ENCODE peak calls at places on chromosomes 6 and 20, in six cellular contexts. S, M, F, H, Z and I are unnamed samples.

GRCh38 chr6:67880939-67881705 is 754.0 kb upstream of the ADGRB3 start:
- DNase-seq in M (no peak), S (no peak), H (no peak), F (no peak), Z (no peak), I (no peak)

GRCh38 chr6:163092846-163093245 is 321.7 kb upstream of the QKI start:
- DNase-seq in Z (no peak), M (no peak), F (no peak), S (no peak), H (no peak), I (no peak)

GRCh38 chr6:42637681-42638080 is 73.9 kb downstream of the UBR2 start:
- DNase-seq in H (no peak), F (no peak), M (no peak), S (no peak), Z (no peak), I (no peak)

GRCh38 chr6:41476407-41476806 is 69.8 kb upstream of the FOXP4 start:
- DNase-seq in F (no peak), Z (no peak), S (no peak), M (no peak), H (no peak), I (no peak)

GRCh38 chr6:71254323-71254722 is 34.3 kb upstream of the OGFRL1 start:
- DNase-seq in H (no peak), S (peak), Z (no peak), F (no peak), M (no peak), I (no peak)

GRCh38 chr6:52524921-52525320 is 51.9 kb downstream of the TRAM2 start:
- DNase-seq in Z (no peak), F (no peak), H (no peak), S (no peak), M (no peak), I (peak)

GRCh38 chr20:34122274-34122980 is 10.4 kb upstream of the EIF2S2 start:
- DNase-seq in F (no peak), H (no peak), S (no peak), Z (no peak), M (no peak), I (no peak)

GRCh38 chr6:149691201-149691600 is 26.7 kb downstream of the LATS1 start:
- DNase-seq in S (no peak), F (no peak), Z (no peak), H (no peak), M (no peak), I (no peak)

GRCh38 chr6:132084811-132085509 is 133.8 kb upstream of the CCN2 start:
- DNase-seq in M (peak), Z (no peak), F (no peak), S (no peak), H (no peak), I (no peak)

GRCh38 chr6:157461000-157461915 is 80.3 kb downstream of the ZDHHC14 start:
- DNase-seq in M (peak), H (no peak), Z (no peak), S (no peak), F (no peak), I (no peak)

GRCh38 chr20:40265872-40266533 is 423.0 kb downstream of the MAFB start:
- DNase-seq in F (peak), Z (peak), H (no peak), M (peak), S (peak), I (no peak)

GRCh38 chr6:38498085-38498484 is 141.6 kb downstream of the BTBD9 start:
- DNase-seq in H (no peak), Z (no peak), M (no peak), S (no peak), F (no peak), I (no peak)

GRCh38 chr6:150599199-150600002 is at the start of gene PLEKHG1:
- DNase-seq in F (peak), H (no peak), Z (peak), S (peak), M (peak), I (no peak)

GRCh38 chr6:21769405-21769851 is 175.9 kb downstream of the SOX4 start:
- DNase-seq in H (no peak), Z (peak), M (peak), S (peak), F (no peak), I (no peak)

GRCh38 chr6:74853991-74854390 is 351.9 kb downstream of the COL12A1 start:
- DNase-seq in H (no peak), Z (no peak), S (no peak), M (no peak), F (no peak), I (no peak)

GRCh38 chr6:151452750-151453427 is 963 bp upstream of the RMND1 start:
- DNase-seq in M (peak), Z (peak), F (no peak), H (no peak), S (peak), I (no peak)

GRCh38 chr6:2733324-2733723 is 17.4 kb downstream of the MYLK4 start:
- DNase-seq in S (peak), M (peak), Z (peak), F (no peak), H (no peak), I (no peak)

GRCh38 chr20:32333988-32334885 is 23.9 kb upstream of the ASXL1 start:
- DNase-seq in Z (peak), H (no peak), F (no peak), S (peak), M (peak), I (no peak)

GRCh38 chr6:126118934-126119333 is 132.6 kb downstream of the TRMT11 start:
- DNase-seq in S (no peak), F (no peak), H (no peak), M (no peak), Z (no peak), I (no peak)

GRCh38 chr20:48075591-48076174 is 290.4 kb upstream of the SULF2 start:
- DNase-seq in F (no peak), H (no peak), S (no peak), M (no peak), Z (no peak), I (no peak)

GRCh38 chr6:65638047-65638831 is 68.8 kb downstream of the EYS start:
- DNase-seq in Z (no peak), F (peak), S (no peak), H (no peak), M (no peak), I (no peak)

GRCh38 chr6:111563581-111563980 is 42.1 kb downstream of the TRAF3IP2 start:
- DNase-seq in F (no peak), Z (no peak), S (no peak), H (no peak), M (no peak), I (no peak)

GRCh38 chr6:137487947-137488735 is 6.1 kb downstream of the OLIG3 start:
- DNase-seq in M (no peak), Z (no peak), F (no peak), H (no peak), S (no peak), I (no peak)

GRCh38 chr6:129766959-129767728 is 57.2 kb upstream of the ARHGAP18 start:
- DNase-seq in H (no peak), M (peak), S (peak), F (peak), Z (no peak), I (no peak)

GRCh38 chr20:14259691-14260090 is 77.7 kb downstream of the FLRT3 start:
- DNase-seq in F (no peak), Z (no peak), M (no peak), H (no peak), S (no peak), I (no peak)

GRCh38 chr6:166275714-166276166 is 32.5 kb downstream of the PRR18 start:
- DNase-seq in H (peak), M (peak), Z (peak), F (peak), S (peak), I (peak)
- TF ChIP-seq CTCF in H (peak), M (peak), Z (peak), F (peak), S (peak), I (peak)

GRCh38 chr6:158717341-158718328 is 67.8 kb downstream of the SYTL3 start:
- DNase-seq in H (no peak), S (no peak), M (no peak), F (no peak), Z (no peak), I (no peak)

GRCh38 chr6:158715330-158716311 is 65.8 kb downstream of the SYTL3 start:
- DNase-seq in S (no peak), F (no peak), Z (peak), H (no peak), M (no peak), I (no peak)

GRCh38 chr6:158713469-158713868 is 63.6 kb downstream of the SYTL3 start:
- DNase-seq in F (no peak), M (no peak), S (no peak), H (no peak), Z (no peak), I (no peak)

GRCh38 chr6:158722176-158722729 is 72.4 kb downstream of the SYTL3 start:
- DNase-seq in H (no peak), F (no peak), S (no peak), Z (no peak), M (no peak), I (no peak)

GRCh38 chr6:158718431-158719126 is 68.7 kb downstream of the SYTL3 start:
- DNase-seq in F (peak), M (peak), H (no peak), S (no peak), Z (no peak), I (no peak)
- TF ChIP-seq CTCF in F (peak), M (peak), H (no peak), S (peak), Z (peak), I (peak)

GRCh38 chr6:118881440-118882313 is 12.3 kb upstream of the ASF1A start:
- DNase-seq in H (no peak), S (no peak), Z (no peak), F (no peak), M (no peak), I (no peak)
- TF ChIP-seq CTCF in H (no peak), S (no peak), Z (no peak), F (no peak), M (no peak), I (no peak)

GRCh38 chr6:169409742-169410312 is 156.2 kb upstream of the THBS2 start:
- DNase-seq in Z (no peak), M (peak), S (no peak), H (no peak), F (no peak), I (no peak)
- TF ChIP-seq CTCF in Z (no peak), M (peak), S (no peak), H (no peak), F (no peak), I (no peak)

GRCh38 chr6:152594726-152595125 is 42.4 kb downstream of the SYNE1 start:
- DNase-seq in F (no peak), Z (no peak), H (no peak), M (no peak), S (no peak), I (no peak)

GRCh38 chr6:152598858-152599537 is 38.2 kb downstream of the SYNE1 start:
- DNase-seq in M (peak), H (no peak), F (no peak), Z (no peak), S (peak), I (no peak)

GRCh38 chr6:152596706-152597105 is 40.5 kb downstream of the SYNE1 start:
- DNase-seq in H (no peak), M (no peak), S (no peak), Z (no peak), F (no peak), I (no peak)

GRCh38 chr6:152598421-152598820 is 38.7 kb downstream of the SYNE1 start:
- DNase-seq in M (no peak), Z (no peak), H (no peak), S (no peak), F (no peak), I (no peak)

DNA sequence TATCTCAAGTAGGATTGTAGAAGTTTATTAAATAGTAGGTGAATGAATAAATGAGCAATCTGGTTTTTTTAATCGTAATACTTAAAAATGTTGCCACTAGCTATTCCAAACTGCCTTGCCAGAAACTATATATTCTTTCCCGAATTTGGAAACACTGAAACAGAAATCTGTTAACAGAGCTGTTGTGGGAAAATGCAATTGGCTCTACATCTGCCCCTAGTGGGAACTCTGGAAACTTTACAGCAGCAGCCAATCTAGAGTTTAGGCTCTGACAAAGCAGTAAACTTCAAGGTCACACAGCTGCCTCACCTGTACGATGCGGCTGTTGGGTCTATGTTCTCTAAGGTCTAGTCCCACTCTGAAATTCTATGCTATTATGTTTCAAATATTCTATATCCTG is 41.7 kb downstream of the SYNE1 start:
- DNase-seq in S (no peak), H (no peak), Z (no peak), M (peak), F (no peak), I (no peak)
- TF ChIP-seq CTCF in S (peak), H (no peak), Z (no peak), M (peak), F (peak), I (peak)

DNA sequence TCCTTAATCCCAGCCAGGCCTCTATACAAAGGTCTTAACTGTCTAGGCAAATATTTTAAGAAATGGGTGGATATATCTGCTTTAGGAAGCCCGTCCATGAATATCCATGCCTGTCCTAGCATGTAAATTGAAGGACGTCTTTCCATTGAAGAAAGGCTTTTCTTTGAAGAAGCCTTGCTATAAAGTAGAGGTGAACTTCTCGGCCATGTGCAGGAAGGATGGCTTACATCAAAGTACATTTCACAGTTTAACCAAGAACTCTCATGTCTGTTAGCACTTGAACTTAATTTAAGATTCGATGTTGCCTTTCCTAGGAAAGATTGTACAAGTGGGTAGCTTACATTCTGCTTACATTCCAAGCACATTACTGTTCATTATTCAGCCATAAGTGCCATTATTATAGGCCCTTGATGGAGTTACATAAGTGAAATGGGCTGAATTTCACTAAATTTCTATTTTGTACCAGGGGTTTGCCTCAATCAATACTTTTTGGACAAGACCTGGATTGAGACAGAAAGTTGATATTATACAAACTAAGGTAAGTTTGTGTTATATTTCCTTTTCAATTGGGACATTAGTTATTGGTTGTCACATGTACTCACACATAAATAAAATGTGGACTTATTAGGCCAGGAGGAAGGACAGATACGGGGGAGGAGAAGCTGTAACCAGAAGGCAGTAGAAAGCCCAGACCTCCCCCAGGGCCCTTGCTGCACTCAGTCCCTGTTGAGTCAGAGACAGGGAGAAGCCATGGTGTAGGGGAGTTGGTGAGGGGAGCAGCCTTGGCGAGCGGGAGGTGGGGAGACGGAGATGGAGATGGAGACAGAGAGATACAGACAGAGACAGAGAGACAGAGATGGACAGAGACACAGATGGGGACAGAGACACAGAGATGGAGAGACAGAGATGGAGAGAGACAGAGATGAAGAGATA is 263.5 kb downstream of the DLL1 start:
- DNase-seq in F (no peak), S (no peak), H (no peak), Z (no peak), M (no peak), I (no peak)
- TF ChIP-seq CTCF in F (no peak), S (no peak), H (no peak), Z (no peak), M (no peak), I (no peak)

DNA sequence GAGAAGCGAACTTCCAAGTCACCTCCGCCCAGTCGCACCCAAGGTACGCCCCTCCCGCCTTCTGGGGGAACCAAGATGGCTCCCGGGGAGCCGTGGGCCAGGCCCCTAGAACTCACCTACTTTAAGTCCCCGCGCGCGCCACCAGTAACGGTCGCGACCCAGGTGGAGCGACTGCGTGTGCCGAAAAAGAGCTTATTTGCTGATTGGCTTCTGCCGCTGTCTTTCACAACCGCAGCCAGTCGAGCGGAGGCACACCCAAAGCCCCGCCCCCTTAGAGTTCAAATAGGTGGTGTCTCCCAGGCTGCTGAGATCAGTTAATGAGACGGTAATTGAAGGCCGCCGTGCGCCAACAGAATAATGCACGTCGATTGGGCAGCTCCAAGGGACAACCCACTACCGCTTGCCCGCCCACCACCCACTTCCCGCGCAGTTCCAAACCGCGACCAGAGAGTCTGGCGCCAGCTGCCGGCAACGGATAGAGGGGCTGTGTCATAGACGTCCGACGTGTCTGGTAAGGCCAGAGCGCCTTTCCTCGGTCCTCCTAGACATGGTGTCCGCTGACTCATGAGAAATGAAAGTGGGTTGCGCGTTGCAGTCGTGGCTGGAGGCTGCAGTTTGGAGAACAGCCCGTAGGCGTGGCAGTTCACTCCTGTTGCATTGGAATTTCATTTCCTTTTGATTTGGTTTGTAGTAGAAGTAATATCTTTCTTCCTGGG is at the start of gene MDC1:
- DNase-seq in Z (peak), F (peak), S (peak), M (peak), H (peak), I (peak)
- TF ChIP-seq CTCF in Z (peak), F (peak), S (peak), M (peak), H (no peak), I (no peak)

GRCh38 chr20:45229264-45230056 is 8.3 kb downstream of the SEMG2 start:
- DNase-seq in F (no peak), Z (peak), S (no peak), H (no peak), M (peak), I (no peak)
- TF ChIP-seq CTCF in F (peak), Z (no peak), S (no peak), H (no peak), M (peak), I (peak)

DNA sequence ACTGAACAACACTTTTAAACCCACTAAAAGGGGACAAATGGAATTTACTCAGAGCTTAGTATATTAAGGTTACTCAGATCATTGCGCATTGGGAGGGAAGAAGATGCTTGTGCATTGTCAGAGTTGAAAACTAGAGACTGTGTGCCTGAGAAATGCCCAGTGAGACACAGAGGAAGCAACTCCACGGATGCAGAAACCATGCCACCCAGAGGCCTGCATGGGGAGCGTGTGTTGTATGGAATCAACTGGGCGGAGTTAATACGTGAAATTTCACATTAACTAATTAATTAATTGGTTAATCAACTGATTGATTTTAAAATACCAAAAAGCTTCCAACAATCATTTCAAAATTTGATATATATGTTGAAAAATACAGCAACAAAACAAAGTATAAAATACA is 391.6 kb downstream of the PLCB1 start:
- DNase-seq in M (peak), Z (no peak), H (no peak), F (no peak), S (no peak), I (no peak)
- TF ChIP-seq CTCF in M (no peak), Z (no peak), H (no peak), F (no peak), S (no peak), I (peak)